ENCODE peak calls at places on chromosomes 4 and X, in seven cellular contexts. One of them, this sample, is unnamed.
A peak's percentile ranks its signal among the peaks of the same experiment; 100 is the strongest.

GRCh38 chrX:46912098-46912672 is at the start of gene JADE3:
- DNase-seq in ureter: peak; percentile 72
- DNase-seq in T-helper 9 cell: peak; percentile 11
- DNase-seq in GM10248: peak; percentile 41
- DNase-seq in omental fat pad: no peak
- DNase-seq in naive thymus-derived CD8-positive, alpha-beta T cell: no peak
- DNase-seq in mucosa of descending colon: peak; percentile 78
- DNase-seq in this sample: peak; percentile 90

GRCh38 chrX:39479856-39480255 is 617.9 kb downstream of the BCOR start:
- DNase-seq in T-helper 9 cell: no peak
- DNase-seq in GM10248: no peak
- DNase-seq in ureter: no peak
- DNase-seq in omental fat pad: no peak
- DNase-seq in naive thymus-derived CD8-positive, alpha-beta T cell: no peak
- DNase-seq in mucosa of descending colon: no peak
- DNase-seq in this sample: no peak

GRCh38 chrX:94751611-94752010 is 1077.6 kb downstream of the FAM133A start:
- DNase-seq in mucosa of descending colon: no peak
- DNase-seq in naive thymus-derived CD8-positive, alpha-beta T cell: no peak
- DNase-seq in omental fat pad: no peak
- DNase-seq in ureter: no peak
- DNase-seq in T-helper 9 cell: no peak
- DNase-seq in GM10248: no peak
- DNase-seq in this sample: no peak

GRCh38 chr4:2284161-2284933 is 22.4 kb upstream of the MXD4 start:
- DNase-seq in mucosa of descending colon: peak; percentile 30
- DNase-seq in T-helper 9 cell: no peak
- DNase-seq in naive thymus-derived CD8-positive, alpha-beta T cell: no peak
- DNase-seq in omental fat pad: no peak
- DNase-seq in ureter: no peak
- DNase-seq in GM10248: no peak
- DNase-seq in this sample: peak; percentile 43

GRCh38 chr4:150580244-150580643 is 1.7 kb upstream of the MAB21L2 start:
- DNase-seq in naive thymus-derived CD8-positive, alpha-beta T cell: no peak
- DNase-seq in GM10248: no peak
- DNase-seq in ureter: no peak
- DNase-seq in T-helper 9 cell: no peak
- DNase-seq in mucosa of descending colon: no peak
- DNase-seq in omental fat pad: no peak
- DNase-seq in this sample: no peak

GRCh38 chr4:47668810-47669408 is 169.0 kb downstream of the CORIN start:
- DNase-seq in GM10248: peak; percentile 36
- DNase-seq in omental fat pad: no peak
- DNase-seq in ureter: no peak
- DNase-seq in T-helper 9 cell: no peak
- DNase-seq in mucosa of descending colon: no peak
- DNase-seq in naive thymus-derived CD8-positive, alpha-beta T cell: peak; percentile 51
- DNase-seq in this sample: no peak

GRCh38 chrX:149871940-149872339 is 9.0 kb upstream of the MAGEA8 start:
- DNase-seq in mucosa of descending colon: peak; percentile 50
- DNase-seq in naive thymus-derived CD8-positive, alpha-beta T cell: peak; percentile 47
- DNase-seq in GM10248: peak; percentile 56
- DNase-seq in ureter: no peak
- DNase-seq in T-helper 9 cell: peak; percentile 22
- DNase-seq in omental fat pad: no peak
- DNase-seq in this sample: peak; percentile 32

GRCh38 chr4:52704133-52704532 is 45.0 kb upstream of the USP46 start:
- DNase-seq in naive thymus-derived CD8-positive, alpha-beta T cell: no peak
- DNase-seq in mucosa of descending colon: no peak
- DNase-seq in ureter: no peak
- DNase-seq in T-helper 9 cell: no peak
- DNase-seq in GM10248: no peak
- DNase-seq in omental fat pad: no peak
- DNase-seq in this sample: no peak

GRCh38 chr4:137981277-137981676 is 260.9 kb downstream of the SLC7A11 start:
- DNase-seq in omental fat pad: no peak
- DNase-seq in ureter: no peak
- DNase-seq in naive thymus-derived CD8-positive, alpha-beta T cell: no peak
- DNase-seq in GM10248: no peak
- DNase-seq in mucosa of descending colon: no peak
- DNase-seq in T-helper 9 cell: no peak
- DNase-seq in this sample: no peak

GRCh38 chr4:17066972-17067371 is 168.5 kb upstream of the LDB2 start:
- DNase-seq in GM10248: no peak
- DNase-seq in T-helper 9 cell: no peak
- DNase-seq in naive thymus-derived CD8-positive, alpha-beta T cell: no peak
- DNase-seq in ureter: no peak
- DNase-seq in omental fat pad: no peak
- DNase-seq in mucosa of descending colon: no peak
- DNase-seq in this sample: no peak

GRCh38 chr4:39308576-39308975 is 57.6 kb downstream of the RFC1 start:
- DNase-seq in ureter: no peak
- DNase-seq in T-helper 9 cell: no peak
- DNase-seq in GM10248: no peak
- DNase-seq in naive thymus-derived CD8-positive, alpha-beta T cell: no peak
- DNase-seq in omental fat pad: no peak
- DNase-seq in mucosa of descending colon: no peak
- DNase-seq in this sample: no peak

GRCh38 chr4:7803992-7804758 is 135.5 kb downstream of the AFAP1 start:
- DNase-seq in omental fat pad: peak; percentile 90
- DNase-seq in mucosa of descending colon: peak; percentile 80
- DNase-seq in ureter: peak; percentile 87
- DNase-seq in naive thymus-derived CD8-positive, alpha-beta T cell: peak; percentile 64
- DNase-seq in T-helper 9 cell: peak; percentile 84
- DNase-seq in GM10248: peak; percentile 85
- DNase-seq in this sample: peak; percentile 89

GRCh38 chr4:34157546-34157945 is 2086.8 kb downstream of the ARAP2 start:
- DNase-seq in naive thymus-derived CD8-positive, alpha-beta T cell: no peak
- DNase-seq in ureter: no peak
- DNase-seq in T-helper 9 cell: no peak
- DNase-seq in mucosa of descending colon: no peak
- DNase-seq in GM10248: no peak
- DNase-seq in omental fat pad: no peak
- DNase-seq in this sample: no peak

GRCh38 chr4:8321220-8321619 is 51.7 kb downstream of the HTRA3 start:
- DNase-seq in omental fat pad: no peak
- DNase-seq in ureter: no peak
- DNase-seq in GM10248: no peak
- DNase-seq in T-helper 9 cell: no peak
- DNase-seq in mucosa of descending colon: no peak
- DNase-seq in naive thymus-derived CD8-positive, alpha-beta T cell: no peak
- DNase-seq in this sample: no peak

GRCh38 chr4:149296084-149296483 is 519.6 kb downstream of the IQCM start:
- DNase-seq in ureter: no peak
- DNase-seq in T-helper 9 cell: no peak
- DNase-seq in GM10248: no peak
- DNase-seq in mucosa of descending colon: no peak
- DNase-seq in omental fat pad: no peak
- DNase-seq in naive thymus-derived CD8-positive, alpha-beta T cell: no peak
- DNase-seq in this sample: no peak

GRCh38 chr4:159021597-159022385 is 81.1 kb upstream of the RAPGEF2 start:
- DNase-seq in GM10248: no peak
- DNase-seq in naive thymus-derived CD8-positive, alpha-beta T cell: no peak
- DNase-seq in ureter: no peak
- DNase-seq in omental fat pad: no peak
- DNase-seq in T-helper 9 cell: no peak
- DNase-seq in mucosa of descending colon: no peak
- DNase-seq in this sample: no peak

GRCh38 chr4:3293410-3294391 is 880 bp downstream of the RGS12 start:
- DNase-seq in mucosa of descending colon: peak; percentile 63
- DNase-seq in T-helper 9 cell: no peak
- DNase-seq in naive thymus-derived CD8-positive, alpha-beta T cell: peak; percentile 16
- DNase-seq in GM10248: no peak
- DNase-seq in ureter: peak; percentile 48
- DNase-seq in omental fat pad: peak; percentile 16
- DNase-seq in this sample: peak; percentile 82

GRCh38 chr4:4216668-4217067 is 10.1 kb downstream of the OTOP1 start:
- DNase-seq in naive thymus-derived CD8-positive, alpha-beta T cell: no peak
- DNase-seq in T-helper 9 cell: no peak
- DNase-seq in GM10248: no peak
- DNase-seq in omental fat pad: no peak
- DNase-seq in ureter: no peak
- DNase-seq in mucosa of descending colon: no peak
- DNase-seq in this sample: no peak

GRCh38 chr4:23234716-23235115 is 542.0 kb downstream of the GBA3 start:
- DNase-seq in GM10248: no peak
- DNase-seq in mucosa of descending colon: no peak
- DNase-seq in T-helper 9 cell: no peak
- DNase-seq in ureter: no peak
- DNase-seq in omental fat pad: no peak
- DNase-seq in naive thymus-derived CD8-positive, alpha-beta T cell: no peak
- DNase-seq in this sample: no peak

GRCh38 chrX:43882294-43882681 is at the start of gene MAOB:
- DNase-seq in GM10248: peak; percentile 13
- DNase-seq in omental fat pad: no peak
- DNase-seq in mucosa of descending colon: no peak
- DNase-seq in naive thymus-derived CD8-positive, alpha-beta T cell: peak; percentile 20
- DNase-seq in ureter: no peak
- DNase-seq in T-helper 9 cell: no peak
- DNase-seq in this sample: peak; percentile 79

GRCh38 chrX:41350150-41350975 is 16.4 kb downstream of the DDX3X start:
- DNase-seq in naive thymus-derived CD8-positive, alpha-beta T cell: no peak
- DNase-seq in T-helper 9 cell: no peak
- DNase-seq in GM10248: no peak
- DNase-seq in omental fat pad: no peak
- DNase-seq in ureter: no peak
- DNase-seq in mucosa of descending colon: no peak
- DNase-seq in this sample: no peak

GRCh38 chr4:121252224-121252806 is 88.2 kb upstream of the TNIP3 start:
- DNase-seq in T-helper 9 cell: peak; percentile 49
- DNase-seq in ureter: peak; percentile 64
- DNase-seq in omental fat pad: peak; percentile 72
- DNase-seq in mucosa of descending colon: no peak
- DNase-seq in GM10248: peak; percentile 56
- DNase-seq in naive thymus-derived CD8-positive, alpha-beta T cell: peak; percentile 52
- DNase-seq in this sample: peak; percentile 74

GRCh38 chr4:169612869-169613859 is 781 bp upstream of the NEK1 start:
- DNase-seq in mucosa of descending colon: peak; percentile 69
- DNase-seq in GM10248: peak; percentile 52
- DNase-seq in T-helper 9 cell: peak; percentile 58
- DNase-seq in omental fat pad: peak; percentile 27
- DNase-seq in ureter: peak; percentile 79
- DNase-seq in naive thymus-derived CD8-positive, alpha-beta T cell: peak; percentile 77
- DNase-seq in this sample: peak; percentile 80

GRCh38 chrX:6701085-6701484 is 166.2 kb upstream of the VCX3A start:
- DNase-seq in naive thymus-derived CD8-positive, alpha-beta T cell: no peak
- DNase-seq in ureter: no peak
- DNase-seq in mucosa of descending colon: no peak
- DNase-seq in T-helper 9 cell: no peak
- DNase-seq in omental fat pad: no peak
- DNase-seq in GM10248: no peak
- DNase-seq in this sample: no peak

GRCh38 chr4:182575225-182575624 is 332.0 kb downstream of the TENM3 start:
- DNase-seq in omental fat pad: no peak
- DNase-seq in mucosa of descending colon: no peak
- DNase-seq in GM10248: no peak
- DNase-seq in ureter: no peak
- DNase-seq in T-helper 9 cell: no peak
- DNase-seq in naive thymus-derived CD8-positive, alpha-beta T cell: no peak
- DNase-seq in this sample: no peak

GRCh38 chr4:47543331-47543730 is 58.3 kb downstream of the ATP10D start:
- DNase-seq in naive thymus-derived CD8-positive, alpha-beta T cell: no peak
- DNase-seq in omental fat pad: no peak
- DNase-seq in T-helper 9 cell: no peak
- DNase-seq in mucosa of descending colon: no peak
- DNase-seq in GM10248: no peak
- DNase-seq in ureter: no peak
- DNase-seq in this sample: no peak

GRCh38 chrX:108246304-108246954 is 154.9 kb downstream of the ATG4A start:
- DNase-seq in T-helper 9 cell: no peak
- DNase-seq in mucosa of descending colon: no peak
- DNase-seq in GM10248: no peak
- DNase-seq in ureter: no peak
- DNase-seq in omental fat pad: no peak
- DNase-seq in naive thymus-derived CD8-positive, alpha-beta T cell: no peak
- DNase-seq in this sample: no peak

GRCh38 chr4:17096692-17097091 is 198.2 kb upstream of the LDB2 start:
- DNase-seq in mucosa of descending colon: no peak
- DNase-seq in T-helper 9 cell: no peak
- DNase-seq in naive thymus-derived CD8-positive, alpha-beta T cell: no peak
- DNase-seq in GM10248: no peak
- DNase-seq in ureter: no peak
- DNase-seq in omental fat pad: no peak
- DNase-seq in this sample: no peak

GRCh38 chr4:138035781-138036258 is 206.3 kb downstream of the SLC7A11 start:
- DNase-seq in naive thymus-derived CD8-positive, alpha-beta T cell: no peak
- DNase-seq in T-helper 9 cell: no peak
- DNase-seq in ureter: no peak
- DNase-seq in mucosa of descending colon: no peak
- DNase-seq in omental fat pad: no peak
- DNase-seq in GM10248: peak; percentile 56
- DNase-seq in this sample: no peak

GRCh38 chr4:3644849-3645627 is 112.8 kb upstream of the LRPAP1 start:
- DNase-seq in ureter: no peak
- DNase-seq in mucosa of descending colon: peak; percentile 45
- DNase-seq in GM10248: no peak
- DNase-seq in omental fat pad: no peak
- DNase-seq in naive thymus-derived CD8-positive, alpha-beta T cell: no peak
- DNase-seq in T-helper 9 cell: no peak
- DNase-seq in this sample: peak; percentile 86

GRCh38 chr4:133969202-133969873 is 232.3 kb downstream of the PABPC4L start:
- DNase-seq in omental fat pad: no peak
- DNase-seq in naive thymus-derived CD8-positive, alpha-beta T cell: no peak
- DNase-seq in GM10248: no peak
- DNase-seq in mucosa of descending colon: no peak
- DNase-seq in ureter: no peak
- DNase-seq in T-helper 9 cell: no peak
- DNase-seq in this sample: no peak

GRCh38 chrX:120672389-120672788 is 42.5 kb upstream of the C1GALT1C1 start:
- DNase-seq in naive thymus-derived CD8-positive, alpha-beta T cell: no peak
- DNase-seq in GM10248: no peak
- DNase-seq in T-helper 9 cell: no peak
- DNase-seq in ureter: peak; percentile 56
- DNase-seq in omental fat pad: no peak
- DNase-seq in mucosa of descending colon: no peak
- DNase-seq in this sample: peak; percentile 66

GRCh38 chr4:2334826-2335728 is 73.2 kb upstream of the MXD4 start:
- DNase-seq in omental fat pad: no peak
- DNase-seq in T-helper 9 cell: no peak
- DNase-seq in naive thymus-derived CD8-positive, alpha-beta T cell: no peak
- DNase-seq in mucosa of descending colon: no peak
- DNase-seq in GM10248: no peak
- DNase-seq in ureter: peak; percentile 32
- DNase-seq in this sample: peak; percentile 59

GRCh38 chr4:168587326-168588125 is 90.7 kb downstream of the PALLD start:
- DNase-seq in omental fat pad: no peak
- DNase-seq in naive thymus-derived CD8-positive, alpha-beta T cell: no peak
- DNase-seq in ureter: no peak
- DNase-seq in T-helper 9 cell: no peak
- DNase-seq in GM10248: no peak
- DNase-seq in mucosa of descending colon: no peak
- DNase-seq in this sample: no peak

GRCh38 chr4:176769519-176769918 is 23.2 kb downstream of the VEGFC start:
- DNase-seq in ureter: no peak
- DNase-seq in mucosa of descending colon: no peak
- DNase-seq in T-helper 9 cell: no peak
- DNase-seq in omental fat pad: no peak
- DNase-seq in GM10248: no peak
- DNase-seq in naive thymus-derived CD8-positive, alpha-beta T cell: no peak
- DNase-seq in this sample: no peak

GRCh38 chrX:25020391-25021131 is 4.8 kb upstream of the ARX start:
- DNase-seq in mucosa of descending colon: no peak
- DNase-seq in naive thymus-derived CD8-positive, alpha-beta T cell: peak; percentile 17
- DNase-seq in omental fat pad: no peak
- DNase-seq in GM10248: peak; percentile 67
- DNase-seq in T-helper 9 cell: no peak
- DNase-seq in ureter: no peak
- DNase-seq in this sample: no peak

GRCh38 chr4:42371306-42372063 is 25.8 kb upstream of the SHISA3 start:
- DNase-seq in ureter: no peak
- DNase-seq in omental fat pad: no peak
- DNase-seq in naive thymus-derived CD8-positive, alpha-beta T cell: peak; percentile 4
- DNase-seq in mucosa of descending colon: no peak
- DNase-seq in T-helper 9 cell: no peak
- DNase-seq in GM10248: peak; percentile 55
- DNase-seq in this sample: no peak

GRCh38 chrX:134999469-134999868 is 8.7 kb downstream of the SMIM10 start:
- DNase-seq in omental fat pad: no peak
- DNase-seq in T-helper 9 cell: no peak
- DNase-seq in naive thymus-derived CD8-positive, alpha-beta T cell: peak; percentile 12
- DNase-seq in ureter: no peak
- DNase-seq in GM10248: peak; percentile 31
- DNase-seq in mucosa of descending colon: no peak
- DNase-seq in this sample: no peak

This sample was measured in kidney.